ENCODE peak calls at places on chromosomes 4 and X, in six cellular contexts. N is CD8-positive, alpha-beta T cell; H is transverse colon; W is ascending aorta; P is lung; V is sigmoid colon. Z is an unnamed sample. For H3K4me1, the result is how much of the 10 kb centered on the place peaks cover.

GRCh38 chrX:153063315-153063714 is 7.0 kb downstream of the PNMA3 start:
- DNase-seq in N (no peak), H (no peak), W (no peak), P (no peak), V (no peak), Z (no peak)

GRCh38 chrX:155065035-155065734 is 5.8 kb downstream of the CMC4 start:
- DNase-seq in N (no peak), H (no peak), W (no peak), P (no peak), V (no peak), Z (no peak)

GRCh38 chr4:139913995-139914394 is 240.0 kb downstream of the MAML3 start:
- DNase-seq in N (no peak), H (no peak), W (no peak), P (no peak), V (no peak), Z (no peak)

GRCh38 chr4:7649741-7650531 is 215.2 kb upstream of the PSAPL1 start:
- DNase-seq in N (peak), H (peak), W (peak), P (no peak), V (peak), Z (no peak)

GRCh38 chr4:74410741-74411140 is 34.2 kb upstream of the AREG start:
- DNase-seq in N (no peak), H (no peak), W (no peak), P (no peak), V (no peak), Z (no peak)

GRCh38 chrX:124720532-124720931 is 374.2 kb downstream of the SH2D1A start:
- DNase-seq in N (no peak), H (no peak), W (no peak), P (no peak), V (no peak), Z (no peak)

GRCh38 chr4:37383579-37384229 is 139.2 kb downstream of the NWD2 start:
- DNase-seq in N (no peak), H (peak), W (no peak), P (no peak), V (no peak), Z (no peak)

GRCh38 chr4:22014222-22014741 is 65.7 kb upstream of the KCNIP4 start:
- DNase-seq in N (no peak), H (no peak), W (no peak), P (no peak), V (no peak), Z (no peak)

GRCh38 chrX:30659421-30659820 is 6.2 kb downstream of the GK start:
- DNase-seq in N (no peak), H (no peak), W (no peak), P (no peak), V (no peak), Z (no peak)

GRCh38 chrX:18101087-18101486 is 119.6 kb downstream of the BEND2 start:
- DNase-seq in N (no peak), H (no peak), W (no peak), P (no peak), V (no peak), Z (no peak)

GRCh38 chr4:14335872-14336271 is 666.4 kb upstream of the CPEB2 start:
- DNase-seq in N (no peak), H (no peak), W (no peak), P (no peak), V (no peak), Z (no peak)

GRCh38 chrX:8044861-8045434 is 117.7 kb upstream of the PNPLA4 start:
- DNase-seq in N (no peak), H (no peak), W (no peak), P (no peak), V (no peak), Z (no peak)

GRCh38 chr4:183607894-183608293 is 51.1 kb downstream of the RWDD4 start:
- DNase-seq in N (no peak), H (no peak), W (no peak), P (no peak), V (no peak), Z (no peak)

GRCh38 chrX:9467181-9467580 is 2.3 kb downstream of the TBL1X start:
- DNase-seq in N (no peak), H (no peak), W (no peak), P (no peak), V (no peak), Z (no peak)

GRCh38 chrX:2710041-2710471 is 19.0 kb downstream of the CD99 start:
- DNase-seq in N (no peak), H (peak), W (no peak), P (no peak), V (peak), Z (peak)

GRCh38 chr4:67106846-67107467 is 438.3 kb downstream of the CENPC start:
- DNase-seq in N (no peak), H (no peak), W (no peak), P (no peak), V (no peak), Z (no peak)

GRCh38 chr4:182449186-182449880 is 206.1 kb downstream of the TENM3 start:
- DNase-seq in N (no peak), H (no peak), W (no peak), P (no peak), V (peak), Z (no peak)

GRCh38 chr4:168183717-168184571 is 91.6 kb downstream of the ANXA10 start:
- DNase-seq in N (no peak), H (no peak), W (no peak), P (no peak), V (no peak), Z (no peak)

GRCh38 chr4:6875431-6875831 is 34.2 kb upstream of the TBC1D14 start:
- DNase-seq in N (no peak), H (no peak), W (peak), P (peak), V (no peak), Z (no peak)

GRCh38 chrX:19085975-19086772 is 36.1 kb downstream of the ADGRG2 start:
- DNase-seq in N (no peak), H (no peak), W (no peak), P (no peak), V (no peak), Z (no peak)

GRCh38 chr4:90798948-90799347 is 671.8 kb downstream of the CCSER1 start:
- DNase-seq in N (no peak), H (no peak), W (no peak), P (no peak), V (no peak), Z (no peak)

DNA sequence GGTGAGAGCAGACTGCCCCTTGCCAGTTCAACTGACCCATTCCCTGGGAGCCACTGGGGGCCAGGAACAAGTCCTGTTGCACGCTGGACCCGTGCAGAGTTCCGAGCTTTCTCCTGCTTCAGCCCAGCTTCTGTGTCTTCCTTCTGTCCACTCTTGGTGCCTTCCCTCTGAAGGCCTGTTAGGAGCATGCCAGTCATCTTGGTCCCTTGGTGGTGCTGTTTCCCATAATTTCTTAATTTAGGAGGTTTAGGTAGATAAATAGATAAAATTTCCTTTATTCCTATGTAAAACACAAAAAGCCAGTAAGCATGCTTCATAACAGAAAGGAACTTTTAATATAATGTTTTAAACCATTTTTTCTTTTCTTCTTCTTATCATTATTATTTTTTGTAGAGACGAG is 672.7 kb downstream of the CCSER1 start:
- DNase-seq in N (no peak), H (no peak), W (no peak), P (no peak), V (no peak), Z (no peak)
- TF ChIP-seq CTCF in N (no peak), H (no peak), W (no peak), P (no peak), V (no peak), Z (no peak)

GRCh38 chr4:77154761-77155499 is 2.1 kb upstream of the CCNG2 start:
- DNase-seq in N (no peak), H (no peak), W (no peak), P (no peak), V (no peak), Z (no peak)
- H3K4me1 ChIP-seq in N (under half), H (under half), W (under half), P (under half), V (under half), Z (under half)

GRCh38 chr4:30720021-30720655 is at the start of gene PCDH7:
- DNase-seq in N (no peak), H (peak), W (no peak), P (no peak), V (peak), Z (no peak)

GRCh38 chr4:30718021-30718888 is 1.9 kb upstream of the PCDH7 start:
- DNase-seq in N (no peak), H (peak), W (no peak), P (no peak), V (peak), Z (peak)

GRCh38 chr4:30719363-30720020 is 677 bp upstream of the PCDH7 start:
- DNase-seq in N (no peak), H (peak), W (no peak), P (no peak), V (peak), Z (peak)

GRCh38 chr4:30717208-30718020 is 2.8 kb upstream of the PCDH7 start:
- DNase-seq in N (no peak), H (peak), W (no peak), P (peak), V (peak), Z (peak)

GRCh38 chr4:30718889-30719252 is 1.3 kb upstream of the PCDH7 start:
- DNase-seq in N (no peak), H (no peak), W (no peak), P (no peak), V (no peak), Z (no peak)
- TF ChIP-seq CTCF in N (no peak), H (no peak), W (peak), P (no peak), V (peak), Z (no peak)

DNA sequence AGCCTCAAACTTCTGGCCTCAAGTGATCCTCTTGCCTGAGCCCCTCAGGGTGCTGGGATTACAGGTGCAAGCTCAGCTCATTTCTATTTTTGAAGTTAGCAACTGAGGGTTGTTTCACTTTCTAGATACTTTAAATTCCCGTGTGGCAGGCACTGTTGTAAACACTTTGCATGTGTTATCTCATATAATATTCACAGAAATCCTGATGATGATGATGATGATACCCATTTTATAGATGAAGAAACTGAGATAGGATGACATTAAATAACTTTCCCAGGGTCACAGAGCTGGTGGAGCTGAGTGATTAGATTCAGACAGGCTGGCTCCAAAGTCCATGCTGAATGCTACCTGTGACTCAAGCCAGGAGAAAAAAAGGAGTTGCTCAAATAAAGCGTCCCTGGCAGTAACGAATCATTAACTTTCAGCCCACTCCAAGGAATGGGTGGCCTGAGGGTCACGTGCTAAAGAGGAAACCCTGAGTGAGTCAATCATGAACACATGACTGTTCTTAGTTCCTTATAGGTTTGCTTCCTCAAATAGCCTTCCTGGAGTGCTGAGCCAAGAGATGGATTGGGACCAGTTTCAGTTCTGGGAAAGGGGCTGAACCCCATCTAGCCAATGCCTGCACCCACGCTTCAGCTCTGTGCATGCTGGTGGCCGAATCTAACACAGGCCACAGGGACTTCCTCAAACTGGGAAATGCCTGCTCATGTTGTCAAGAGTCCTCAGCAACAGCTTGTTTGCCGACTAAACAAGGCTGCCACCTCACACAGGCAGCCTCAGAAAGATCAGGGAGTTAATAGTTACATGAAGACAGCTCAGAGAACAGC is 52.8 kb downstream of the RBM47 start:
- DNase-seq in N (no peak), H (peak), W (peak), P (peak), V (peak), Z (peak)
- H3K4me1 ChIP-seq in N (under half), H (under half), W (under half), P (under half), V (under half), Z (under half)

DNA sequence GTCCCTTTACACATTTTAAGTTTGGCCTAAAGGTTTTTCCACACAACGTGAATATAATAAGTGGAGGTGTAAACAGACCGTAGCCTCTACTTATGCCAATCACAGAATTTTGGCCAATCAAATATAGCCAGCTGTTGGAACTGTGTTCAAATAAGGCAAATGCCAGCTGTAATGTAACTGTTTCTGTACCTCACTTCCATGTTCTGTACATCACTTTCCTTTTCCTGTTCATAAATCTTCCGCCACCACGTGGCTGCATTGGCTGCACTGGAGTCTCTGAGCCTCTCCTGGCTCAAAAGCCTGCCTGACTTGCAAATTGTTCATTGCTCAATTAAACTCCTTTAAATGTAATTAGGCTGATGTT is 105.1 kb upstream of the SMIM31 start:
- DNase-seq in N (no peak), H (no peak), W (no peak), P (no peak), V (no peak), Z (no peak)
- TF ChIP-seq CTCF in N (no peak), H (no peak), W (no peak), P (no peak), V (no peak), Z (no peak)

Z was measured in pancreas.